ENCODE peak calls at places on chromosome 20, in five cellular contexts. One of them, this sample, is unnamed.

GRCh38 chr20:35146299-35146921 is 726 bp downstream of the EDEM2 start:
- DNase-seq in NCI-H2081: no peak
- DNase-seq in lung: no peak
- DNase-seq in H54: peak
- DNase-seq in RPMI7951: peak
- DNase-seq in this sample: peak

GRCh38 chr20:17833036-17833674 is 133.4 kb downstream of the BANF2 start:
- DNase-seq in lung: no peak
- DNase-seq in H54: no peak
- DNase-seq in NCI-H2081: no peak
- DNase-seq in RPMI7951: peak
- DNase-seq in this sample: no peak

GRCh38 chr20:20241966-20242365 is 125.9 kb upstream of the INSM1 start:
- DNase-seq in lung: no peak
- DNase-seq in NCI-H2081: peak
- DNase-seq in H54: no peak
- DNase-seq in RPMI7951: no peak
- DNase-seq in this sample: no peak

GRCh38 chr20:17485017-17485416 is 46.2 kb downstream of the BFSP1 start:
- DNase-seq in H54: no peak
- DNase-seq in NCI-H2081: no peak
- DNase-seq in lung: no peak
- DNase-seq in RPMI7951: no peak
- DNase-seq in this sample: no peak

GRCh38 chr20:36298795-36299339 is 7.3 kb upstream of the DLGAP4 start:
- DNase-seq in RPMI7951: no peak
- DNase-seq in H54: no peak
- DNase-seq in lung: no peak
- DNase-seq in NCI-H2081: no peak
- DNase-seq in this sample: no peak

GRCh38 chr20:3786126-3786484 is 435 bp downstream of the CENPB start:
- DNase-seq in RPMI7951: peak
- DNase-seq in H54: no peak
- DNase-seq in lung: no peak
- DNase-seq in NCI-H2081: no peak
- DNase-seq in this sample: peak

GRCh38 chr20:40583195-40583594 is 105.8 kb downstream of the MAFB start:
- DNase-seq in H54: no peak
- DNase-seq in lung: no peak
- DNase-seq in NCI-H2081: no peak
- DNase-seq in RPMI7951: no peak
- DNase-seq in this sample: no peak

GRCh38 chr20:10536531-10536930 is 101.4 kb downstream of the SLX4IP start:
- DNase-seq in H54: no peak
- DNase-seq in RPMI7951: no peak
- DNase-seq in NCI-H2081: peak
- DNase-seq in lung: peak
- DNase-seq in this sample: no peak

GRCh38 chr20:41336711-41337492 is 3.7 kb upstream of the LPIN3 start:
- DNase-seq in NCI-H2081: no peak
- DNase-seq in lung: no peak
- DNase-seq in H54: no peak
- DNase-seq in RPMI7951: no peak
- DNase-seq in this sample: no peak

GRCh38 chr20:18005170-18005989 is 36.6 kb downstream of the MGME1 start:
- DNase-seq in RPMI7951: peak
- DNase-seq in H54: no peak
- DNase-seq in NCI-H2081: no peak
- DNase-seq in lung: no peak
- DNase-seq in this sample: no peak

GRCh38 chr20:13382786-13383185 is 161.7 kb downstream of the ISM1 start:
- DNase-seq in RPMI7951: no peak
- DNase-seq in NCI-H2081: no peak
- DNase-seq in lung: no peak
- DNase-seq in H54: no peak
- DNase-seq in this sample: no peak

GRCh38 chr20:10067305-10067704 is 32.5 kb downstream of the ANKEF1 start:
- DNase-seq in NCI-H2081: no peak
- DNase-seq in RPMI7951: peak
- DNase-seq in H54: no peak
- DNase-seq in lung: no peak
- DNase-seq in this sample: no peak

GRCh38 chr20:23939063-23939462 is 49.5 kb downstream of the GGTLC1 start:
- DNase-seq in lung: no peak
- DNase-seq in NCI-H2081: no peak
- DNase-seq in RPMI7951: no peak
- DNase-seq in H54: no peak
- DNase-seq in this sample: no peak

GRCh38 chr20:24589845-24590192 is 120.4 kb downstream of the SYNDIG1 start:
- DNase-seq in H54: no peak
- DNase-seq in lung: no peak
- DNase-seq in NCI-H2081: no peak
- DNase-seq in RPMI7951: peak
- DNase-seq in this sample: no peak

GRCh38 chr20:1904160-1904559 is 9.0 kb downstream of the SIRPA start:
- DNase-seq in H54: no peak
- DNase-seq in RPMI7951: no peak
- DNase-seq in lung: no peak
- DNase-seq in NCI-H2081: no peak
- DNase-seq in this sample: no peak

GRCh38 chr20:59733326-59733725 is 129.0 kb downstream of the PHACTR3 start:
- DNase-seq in lung: no peak
- DNase-seq in RPMI7951: no peak
- DNase-seq in NCI-H2081: no peak
- DNase-seq in H54: no peak
- DNase-seq in this sample: no peak

GRCh38 chr20:5100684-5101347 is 18.9 kb downstream of the PCNA start:
- DNase-seq in H54: peak
- DNase-seq in NCI-H2081: peak
- DNase-seq in RPMI7951: peak
- DNase-seq in lung: peak
- DNase-seq in this sample: no peak

GRCh38 chr20:44979090-44979621 is 12.8 kb downstream of the STK4 start:
- DNase-seq in NCI-H2081: no peak
- DNase-seq in H54: no peak
- DNase-seq in RPMI7951: peak
- DNase-seq in lung: peak
- DNase-seq in this sample: no peak

GRCh38 chr20:24478584-24478983 is 9.2 kb downstream of the SYNDIG1 start:
- DNase-seq in lung: no peak
- DNase-seq in H54: no peak
- DNase-seq in NCI-H2081: no peak
- DNase-seq in RPMI7951: no peak
- DNase-seq in this sample: no peak

GRCh38 chr20:50281831-50282591 is 91.4 kb downstream of the CEBPB start:
- DNase-seq in NCI-H2081: no peak
- DNase-seq in RPMI7951: no peak
- DNase-seq in H54: no peak
- DNase-seq in lung: no peak
- DNase-seq in this sample: no peak

GRCh38 chr20:23227274-23227673 is 123.3 kb upstream of the NXT1 start:
- DNase-seq in lung: no peak
- DNase-seq in RPMI7951: no peak
- DNase-seq in H54: no peak
- DNase-seq in NCI-H2081: no peak
- DNase-seq in this sample: no peak

GRCh38 chr20:36251426-36251825 is 15.1 kb downstream of the AAR2 start:
- DNase-seq in NCI-H2081: no peak
- DNase-seq in H54: no peak
- DNase-seq in lung: no peak
- DNase-seq in RPMI7951: no peak
- DNase-seq in this sample: no peak

GRCh38 chr20:53550590-53551187 is 43.0 kb downstream of the ZNF217 start:
- DNase-seq in H54: no peak
- DNase-seq in RPMI7951: no peak
- DNase-seq in NCI-H2081: no peak
- DNase-seq in lung: no peak
- DNase-seq in this sample: no peak

GRCh38 chr20:21129861-21130260 is 4.0 kb downstream of the KIZ start:
- DNase-seq in RPMI7951: no peak
- DNase-seq in H54: no peak
- DNase-seq in lung: no peak
- DNase-seq in NCI-H2081: no peak
- DNase-seq in this sample: no peak

GRCh38 chr20:52379723-52380336 is 188.3 kb upstream of the ZFP64 start:
- DNase-seq in H54: peak
- DNase-seq in RPMI7951: peak
- DNase-seq in lung: no peak
- DNase-seq in NCI-H2081: no peak
- DNase-seq in this sample: no peak

GRCh38 chr20:47546184-47547033 is 44.7 kb downstream of the NCOA3 start:
- DNase-seq in RPMI7951: no peak
- DNase-seq in lung: no peak
- DNase-seq in NCI-H2081: no peak
- DNase-seq in H54: no peak
- DNase-seq in this sample: no peak

GRCh38 chr20:62323146-62323979 is 20.6 kb downstream of the ADRM1 start:
- DNase-seq in RPMI7951: no peak
- DNase-seq in NCI-H2081: no peak
- DNase-seq in H54: no peak
- DNase-seq in lung: no peak
- DNase-seq in this sample: no peak

GRCh38 chr20:3777726-3778629 is 3.3 kb downstream of the SPEF1 start:
- DNase-seq in lung: peak
- DNase-seq in RPMI7951: peak
- DNase-seq in H54: no peak
- DNase-seq in NCI-H2081: no peak
- DNase-seq in this sample: no peak

GRCh38 chr20:47063407-47063806 is 168.8 kb downstream of the EYA2 start:
- DNase-seq in RPMI7951: no peak
- DNase-seq in NCI-H2081: no peak
- DNase-seq in H54: no peak
- DNase-seq in lung: no peak
- DNase-seq in this sample: no peak

GRCh38 chr20:60749804-60750602 is 502.1 kb upstream of the CDH4 start:
- DNase-seq in H54: no peak
- DNase-seq in RPMI7951: peak
- DNase-seq in lung: no peak
- DNase-seq in NCI-H2081: no peak
- DNase-seq in this sample: no peak

GRCh38 chr20:17562804-17563305 is 7.0 kb upstream of the DSTN start:
- DNase-seq in H54: no peak
- DNase-seq in lung: peak
- DNase-seq in NCI-H2081: no peak
- DNase-seq in RPMI7951: peak
- DNase-seq in this sample: no peak

GRCh38 chr20:48359692-48360337 is 468.0 kb downstream of the PREX1 start:
- DNase-seq in RPMI7951: no peak
- DNase-seq in H54: no peak
- DNase-seq in NCI-H2081: no peak
- DNase-seq in lung: no peak
- DNase-seq in this sample: no peak

GRCh38 chr20:2402271-2402980 is 21.7 kb downstream of the TGM6 start:
- DNase-seq in lung: no peak
- DNase-seq in RPMI7951: peak
- DNase-seq in H54: peak
- DNase-seq in NCI-H2081: no peak
- DNase-seq in this sample: no peak

GRCh38 chr20:56433880-56434255 is 21.8 kb downstream of the CASS4 start:
- DNase-seq in lung: no peak
- DNase-seq in RPMI7951: peak
- DNase-seq in NCI-H2081: no peak
- DNase-seq in H54: no peak
- DNase-seq in this sample: no peak

GRCh38 chr20:32189691-32190607 is 17.6 kb downstream of the PLAGL2 start:
- DNase-seq in H54: no peak
- DNase-seq in lung: no peak
- DNase-seq in NCI-H2081: no peak
- DNase-seq in RPMI7951: peak
- DNase-seq in this sample: no peak

GRCh38 chr20:667351-668034 is 8.1 kb downstream of the SCRT2 start:
- DNase-seq in H54: peak
- DNase-seq in NCI-H2081: no peak
- DNase-seq in RPMI7951: peak
- DNase-seq in lung: peak
- DNase-seq in this sample: no peak

GRCh38 chr20:33791959-33792597 is 19.1 kb upstream of the CHMP4B start:
- DNase-seq in lung: peak
- DNase-seq in H54: no peak
- DNase-seq in RPMI7951: peak
- DNase-seq in NCI-H2081: no peak
- DNase-seq in this sample: peak